ENCODE peak calls at places on chromosome 21, in eight cellular contexts. One of them, this sample, is unnamed.

GRCh38 chr21:44408226-44408625 is 47.1 kb upstream of the LRRC3 start:
- DNase-seq in iPS-NIHi11: no peak
- DNase-seq in activated CD4-positive, alpha-beta T cell treated with anti-CD3 and anti-CD28 coated beads, Interleukin-2, amount 10 ng/mL, durations not matched to agents 24 days and 14 days: no peak
- DNase-seq in aorta: peak; percentile 21
- DNase-seq in GM12865: no peak
- DNase-seq in Right ventricle myocardium superior: no peak
- DNase-seq in dermis microvascular lymphatic vessel endothelial cell: no peak
- DNase-seq in fibroblast of the conjunctiva: no peak
- DNase-seq in this sample: no peak

GRCh38 chr21:26077523-26077922 is 93.0 kb downstream of the APP start:
- DNase-seq in iPS-NIHi11: no peak
- DNase-seq in activated CD4-positive, alpha-beta T cell treated with anti-CD3 and anti-CD28 coated beads, Interleukin-2, amount 10 ng/mL, durations not matched to agents 24 days and 14 days: no peak
- DNase-seq in aorta: no peak
- DNase-seq in GM12865: no peak
- DNase-seq in Right ventricle myocardium superior: no peak
- DNase-seq in dermis microvascular lymphatic vessel endothelial cell: no peak
- DNase-seq in fibroblast of the conjunctiva: no peak
- DNase-seq in this sample: no peak

GRCh38 chr21:44793269-44794030 is 8.2 kb downstream of the UBE2G2 start:
- DNase-seq in iPS-NIHi11: peak; percentile 87
- DNase-seq in activated CD4-positive, alpha-beta T cell treated with anti-CD3 and anti-CD28 coated beads, Interleukin-2, amount 10 ng/mL, durations not matched to agents 24 days and 14 days: peak; percentile 87
- DNase-seq in aorta: no peak
- DNase-seq in GM12865: peak; percentile 64
- DNase-seq in Right ventricle myocardium superior: peak; percentile 71
- DNase-seq in dermis microvascular lymphatic vessel endothelial cell: peak; percentile 55
- DNase-seq in fibroblast of the conjunctiva: peak; percentile 34
- DNase-seq in this sample: no peak

GRCh38 chr21:37871121-37871862 is 45.0 kb downstream of the KCNJ6 start:
- DNase-seq in iPS-NIHi11: no peak
- DNase-seq in activated CD4-positive, alpha-beta T cell treated with anti-CD3 and anti-CD28 coated beads, Interleukin-2, amount 10 ng/mL, durations not matched to agents 24 days and 14 days: no peak
- DNase-seq in aorta: no peak
- DNase-seq in GM12865: no peak
- DNase-seq in Right ventricle myocardium superior: no peak
- DNase-seq in dermis microvascular lymphatic vessel endothelial cell: no peak
- DNase-seq in fibroblast of the conjunctiva: peak; percentile 35
- DNase-seq in this sample: no peak

GRCh38 chr21:42395910-42396625 is at the start of gene TMPRSS3:
- DNase-seq in iPS-NIHi11: no peak
- DNase-seq in activated CD4-positive, alpha-beta T cell treated with anti-CD3 and anti-CD28 coated beads, Interleukin-2, amount 10 ng/mL, durations not matched to agents 24 days and 14 days: no peak
- DNase-seq in aorta: peak; percentile 13
- DNase-seq in GM12865: no peak
- DNase-seq in Right ventricle myocardium superior: no peak
- DNase-seq in dermis microvascular lymphatic vessel endothelial cell: no peak
- DNase-seq in fibroblast of the conjunctiva: no peak
- DNase-seq in this sample: peak; percentile 30

GRCh38 chr21:44619886-44620285 is 7.0 kb upstream of the KRTAP10-9 start:
- DNase-seq in iPS-NIHi11: no peak
- DNase-seq in activated CD4-positive, alpha-beta T cell treated with anti-CD3 and anti-CD28 coated beads, Interleukin-2, amount 10 ng/mL, durations not matched to agents 24 days and 14 days: no peak
- DNase-seq in aorta: no peak
- DNase-seq in GM12865: no peak
- DNase-seq in Right ventricle myocardium superior: no peak
- DNase-seq in dermis microvascular lymphatic vessel endothelial cell: no peak
- DNase-seq in fibroblast of the conjunctiva: no peak
- DNase-seq in this sample: no peak

GRCh38 chr21:17745086-17745485 is 74.1 kb downstream of the C21orf91 start:
- DNase-seq in iPS-NIHi11: no peak
- DNase-seq in activated CD4-positive, alpha-beta T cell treated with anti-CD3 and anti-CD28 coated beads, Interleukin-2, amount 10 ng/mL, durations not matched to agents 24 days and 14 days: no peak
- DNase-seq in aorta: no peak
- DNase-seq in GM12865: no peak
- DNase-seq in Right ventricle myocardium superior: no peak
- DNase-seq in dermis microvascular lymphatic vessel endothelial cell: no peak
- DNase-seq in fibroblast of the conjunctiva: no peak
- DNase-seq in this sample: no peak

GRCh38 chr21:41761211-41762181 is 5.4 kb downstream of the RIPK4 start:
- DNase-seq in iPS-NIHi11: no peak
- DNase-seq in activated CD4-positive, alpha-beta T cell treated with anti-CD3 and anti-CD28 coated beads, Interleukin-2, amount 10 ng/mL, durations not matched to agents 24 days and 14 days: no peak
- DNase-seq in aorta: peak; percentile 84
- DNase-seq in GM12865: no peak
- DNase-seq in Right ventricle myocardium superior: peak; percentile 80
- DNase-seq in dermis microvascular lymphatic vessel endothelial cell: no peak
- DNase-seq in fibroblast of the conjunctiva: no peak
- DNase-seq in this sample: peak; percentile 75

GRCh38 chr21:44456915-44457736 is 1.8 kb downstream of the LRRC3 start:
- DNase-seq in iPS-NIHi11: peak; percentile 12
- DNase-seq in activated CD4-positive, alpha-beta T cell treated with anti-CD3 and anti-CD28 coated beads, Interleukin-2, amount 10 ng/mL, durations not matched to agents 24 days and 14 days: no peak
- DNase-seq in aorta: peak; percentile 73
- DNase-seq in GM12865: no peak
- DNase-seq in Right ventricle myocardium superior: no peak
- DNase-seq in dermis microvascular lymphatic vessel endothelial cell: no peak
- DNase-seq in fibroblast of the conjunctiva: no peak
- DNase-seq in this sample: peak; percentile 63

GRCh38 chr21:28832013-28832714 is 160.5 kb downstream of the LTN1 start:
- DNase-seq in iPS-NIHi11: no peak
- DNase-seq in activated CD4-positive, alpha-beta T cell treated with anti-CD3 and anti-CD28 coated beads, Interleukin-2, amount 10 ng/mL, durations not matched to agents 24 days and 14 days: peak; percentile 84
- DNase-seq in aorta: no peak
- DNase-seq in GM12865: no peak
- DNase-seq in Right ventricle myocardium superior: no peak
- DNase-seq in dermis microvascular lymphatic vessel endothelial cell: no peak
- DNase-seq in fibroblast of the conjunctiva: no peak
- DNase-seq in this sample: no peak

GRCh38 chr21:26965567-26966359 is 1.1 kb downstream of the ADAMTS5 start:
- DNase-seq in iPS-NIHi11: peak; percentile 85
- DNase-seq in activated CD4-positive, alpha-beta T cell treated with anti-CD3 and anti-CD28 coated beads, Interleukin-2, amount 10 ng/mL, durations not matched to agents 24 days and 14 days: no peak
- DNase-seq in aorta: peak; percentile 87
- DNase-seq in GM12865: no peak
- DNase-seq in Right ventricle myocardium superior: peak; percentile 78
- DNase-seq in dermis microvascular lymphatic vessel endothelial cell: no peak
- DNase-seq in fibroblast of the conjunctiva: no peak
- DNase-seq in this sample: peak; percentile 84

GRCh38 chr21:34926784-34927548 is 122.1 kb downstream of the RUNX1 start:
- DNase-seq in iPS-NIHi11: no peak
- DNase-seq in activated CD4-positive, alpha-beta T cell treated with anti-CD3 and anti-CD28 coated beads, Interleukin-2, amount 10 ng/mL, durations not matched to agents 24 days and 14 days: no peak
- DNase-seq in aorta: no peak
- DNase-seq in GM12865: no peak
- DNase-seq in Right ventricle myocardium superior: no peak
- DNase-seq in dermis microvascular lymphatic vessel endothelial cell: no peak
- DNase-seq in fibroblast of the conjunctiva: no peak
- DNase-seq in this sample: no peak

GRCh38 chr21:27371688-27372331 is 404.9 kb upstream of the ADAMTS5 start:
- DNase-seq in iPS-NIHi11: no peak
- DNase-seq in activated CD4-positive, alpha-beta T cell treated with anti-CD3 and anti-CD28 coated beads, Interleukin-2, amount 10 ng/mL, durations not matched to agents 24 days and 14 days: no peak
- DNase-seq in aorta: no peak
- DNase-seq in GM12865: no peak
- DNase-seq in Right ventricle myocardium superior: no peak
- DNase-seq in dermis microvascular lymphatic vessel endothelial cell: no peak
- DNase-seq in fibroblast of the conjunctiva: no peak
- DNase-seq in this sample: no peak

GRCh38 chr21:39006653-39007417 is 176.4 kb downstream of the PSMG1 start:
- DNase-seq in iPS-NIHi11: no peak
- DNase-seq in activated CD4-positive, alpha-beta T cell treated with anti-CD3 and anti-CD28 coated beads, Interleukin-2, amount 10 ng/mL, durations not matched to agents 24 days and 14 days: no peak
- DNase-seq in aorta: peak; percentile 92
- DNase-seq in GM12865: no peak
- DNase-seq in Right ventricle myocardium superior: peak; percentile 86
- DNase-seq in dermis microvascular lymphatic vessel endothelial cell: peak; percentile 69
- DNase-seq in fibroblast of the conjunctiva: no peak
- DNase-seq in this sample: no peak

GRCh38 chr21:27275294-27275927 is 308.5 kb upstream of the ADAMTS5 start:
- DNase-seq in iPS-NIHi11: no peak
- DNase-seq in activated CD4-positive, alpha-beta T cell treated with anti-CD3 and anti-CD28 coated beads, Interleukin-2, amount 10 ng/mL, durations not matched to agents 24 days and 14 days: no peak
- DNase-seq in aorta: no peak
- DNase-seq in GM12865: no peak
- DNase-seq in Right ventricle myocardium superior: no peak
- DNase-seq in dermis microvascular lymphatic vessel endothelial cell: no peak
- DNase-seq in fibroblast of the conjunctiva: peak; percentile 24
- DNase-seq in this sample: no peak

GRCh38 chr21:35812679-35813078 is 247.6 kb downstream of the SETD4 start:
- DNase-seq in iPS-NIHi11: no peak
- DNase-seq in activated CD4-positive, alpha-beta T cell treated with anti-CD3 and anti-CD28 coated beads, Interleukin-2, amount 10 ng/mL, durations not matched to agents 24 days and 14 days: no peak
- DNase-seq in aorta: no peak
- DNase-seq in GM12865: no peak
- DNase-seq in Right ventricle myocardium superior: no peak
- DNase-seq in dermis microvascular lymphatic vessel endothelial cell: no peak
- DNase-seq in fibroblast of the conjunctiva: no peak
- DNase-seq in this sample: no peak

GRCh38 chr21:16455978-16456377 is 726.2 kb downstream of the USP25 start:
- DNase-seq in iPS-NIHi11: no peak
- DNase-seq in activated CD4-positive, alpha-beta T cell treated with anti-CD3 and anti-CD28 coated beads, Interleukin-2, amount 10 ng/mL, durations not matched to agents 24 days and 14 days: no peak
- DNase-seq in aorta: no peak
- DNase-seq in GM12865: no peak
- DNase-seq in Right ventricle myocardium superior: no peak
- DNase-seq in dermis microvascular lymphatic vessel endothelial cell: no peak
- DNase-seq in fibroblast of the conjunctiva: no peak
- DNase-seq in this sample: no peak

GRCh38 chr21:42026072-42026415 is 15.9 kb upstream of the ZBTB21 start:
- DNase-seq in iPS-NIHi11: no peak
- DNase-seq in activated CD4-positive, alpha-beta T cell treated with anti-CD3 and anti-CD28 coated beads, Interleukin-2, amount 10 ng/mL, durations not matched to agents 24 days and 14 days: no peak
- DNase-seq in aorta: peak; percentile 54
- DNase-seq in GM12865: no peak
- DNase-seq in Right ventricle myocardium superior: no peak
- DNase-seq in dermis microvascular lymphatic vessel endothelial cell: no peak
- DNase-seq in fibroblast of the conjunctiva: no peak
- DNase-seq in this sample: peak; percentile 66

GRCh38 chr21:46009951-46010655 is 28.5 kb downstream of the COL6A1 start:
- DNase-seq in iPS-NIHi11: no peak
- DNase-seq in activated CD4-positive, alpha-beta T cell treated with anti-CD3 and anti-CD28 coated beads, Interleukin-2, amount 10 ng/mL, durations not matched to agents 24 days and 14 days: no peak
- DNase-seq in aorta: no peak
- DNase-seq in GM12865: no peak
- DNase-seq in Right ventricle myocardium superior: no peak
- DNase-seq in dermis microvascular lymphatic vessel endothelial cell: no peak
- DNase-seq in fibroblast of the conjunctiva: no peak
- DNase-seq in this sample: no peak

GRCh38 chr21:29238967-29239289 is 59.8 kb upstream of the BACH1 start:
- DNase-seq in iPS-NIHi11: no peak
- DNase-seq in activated CD4-positive, alpha-beta T cell treated with anti-CD3 and anti-CD28 coated beads, Interleukin-2, amount 10 ng/mL, durations not matched to agents 24 days and 14 days: no peak
- DNase-seq in aorta: no peak
- DNase-seq in GM12865: no peak
- DNase-seq in Right ventricle myocardium superior: no peak
- DNase-seq in dermis microvascular lymphatic vessel endothelial cell: no peak
- DNase-seq in fibroblast of the conjunctiva: no peak
- DNase-seq in this sample: no peak